ENCODE peak calls at places on chromosome 19, in seven cellular contexts. F is transverse colon, S is body of pancreas, I is heart left ventricle, E is thoracic aorta, U is tibial nerve, O is neural progenitor cell. T is an unnamed sample.

GRCh38 chr19:1992759-1993260 is 22.7 kb downstream of the BTBD2 start:
- DNase-seq in F (peak; percentile 33), S (no peak), U (no peak), E (no peak), O (peak; percentile 37), I (peak; percentile 6), T (peak; percentile 42)

GRCh38 chr19:7870571-7871279 is 3.5 kb downstream of the PRR36 start:
- DNase-seq in U (no peak), F (peak; percentile 67), O (peak; percentile 88), I (no peak), E (no peak), S (peak; percentile 69), T (peak; percentile 64)

GRCh38 chr19:2813235-2814160 is 6.2 kb upstream of the ZNF554 start:
- DNase-seq in I (no peak), O (no peak), S (no peak), U (no peak), F (no peak), E (no peak), T (no peak)

GRCh38 chr19:28497137-28497536 is 715.8 kb downstream of the UQCRFS1 start:
- DNase-seq in U (no peak), F (no peak), E (no peak), I (no peak), O (no peak), S (no peak), T (no peak)

GRCh38 chr19:10007811-10008211 is 2.5 kb downstream of the COL5A3 start:
- DNase-seq in S (no peak), I (peak; percentile 73), F (no peak), U (no peak), E (no peak), O (no peak), T (no peak)

GRCh38 chr19:51458899-51459592 is 792 bp upstream of the SIGLEC8 start:
- DNase-seq in S (no peak), F (no peak), O (no peak), E (no peak), I (no peak), U (no peak), T (no peak)

GRCh38 chr19:12295191-12295590 is 508 bp upstream of the ZNF44 start:
- DNase-seq in F (no peak), I (no peak), O (no peak), E (no peak), S (no peak), U (no peak), T (no peak)

GRCh38 chr19:1509589-1510441 is 3.0 kb downstream of the ADAMTSL5 start:
- DNase-seq in F (no peak), U (no peak), E (no peak), O (no peak), S (no peak), I (no peak), T (no peak)

GRCh38 chr19:35704218-35704617 is at the start of gene ZBTB32:
- DNase-seq in S (no peak), O (peak; percentile 80), E (no peak), U (no peak), F (peak; percentile 30), I (no peak), T (peak; percentile 59)

GRCh38 chr19:38389957-38390924 is 1.7 kb downstream of the SPRED3 start:
- DNase-seq in U (no peak), F (no peak), E (no peak), I (no peak), S (no peak), O (no peak), T (no peak)
- H3K4me3 ChIP-seq in U (no peak overlapping the region), F (no peak overlapping the region), E (peak overlapping the region; percentile 85), I (no peak overlapping the region), S (no peak overlapping the region), O (peak overlapping the region; percentile 75), T (no peak overlapping the region)

DNA sequence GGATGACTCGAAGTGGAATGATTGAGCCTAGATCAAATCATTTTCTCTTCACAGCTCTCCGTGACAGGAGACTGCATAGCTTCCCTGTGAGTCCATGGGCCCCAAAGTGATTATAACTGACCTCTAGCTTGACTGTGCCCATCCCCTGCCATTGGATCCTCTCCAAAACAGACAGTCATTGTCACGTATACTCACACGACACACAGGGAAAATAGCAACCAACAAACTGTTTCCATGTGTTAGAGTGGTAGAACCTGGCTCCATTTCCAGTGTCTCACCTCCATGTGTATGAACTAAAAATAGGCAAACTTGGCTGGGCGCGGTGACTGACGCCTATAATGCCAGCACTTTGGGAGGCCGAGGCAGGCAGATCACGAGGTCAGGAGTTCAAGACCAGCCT is 48.8 kb upstream of the NPAS1 start:
- DNase-seq in E (no peak), S (no peak), O (no peak), U (no peak), I (peak; percentile 74), F (no peak), T (no peak)
- H3K4me1 ChIP-seq in E (peaks cover 24% of the 10 kb centered on the region), S (peaks cover 15% of the 10 kb centered on the region), O (peaks cover 14% of the 10 kb centered on the region), U (peaks cover 67% of the 10 kb centered on the region), I (peaks cover 50% of the 10 kb centered on the region), F (peaks cover 17% of the 10 kb centered on the region), T (peaks cover 21% of the 10 kb centered on the region)

GRCh38 chr19:21422244-21422643 is 25.3 kb downstream of the ZNF493 start:
- DNase-seq in F (no peak), O (no peak), E (no peak), S (no peak), I (no peak), U (no peak), T (no peak)

DNA sequence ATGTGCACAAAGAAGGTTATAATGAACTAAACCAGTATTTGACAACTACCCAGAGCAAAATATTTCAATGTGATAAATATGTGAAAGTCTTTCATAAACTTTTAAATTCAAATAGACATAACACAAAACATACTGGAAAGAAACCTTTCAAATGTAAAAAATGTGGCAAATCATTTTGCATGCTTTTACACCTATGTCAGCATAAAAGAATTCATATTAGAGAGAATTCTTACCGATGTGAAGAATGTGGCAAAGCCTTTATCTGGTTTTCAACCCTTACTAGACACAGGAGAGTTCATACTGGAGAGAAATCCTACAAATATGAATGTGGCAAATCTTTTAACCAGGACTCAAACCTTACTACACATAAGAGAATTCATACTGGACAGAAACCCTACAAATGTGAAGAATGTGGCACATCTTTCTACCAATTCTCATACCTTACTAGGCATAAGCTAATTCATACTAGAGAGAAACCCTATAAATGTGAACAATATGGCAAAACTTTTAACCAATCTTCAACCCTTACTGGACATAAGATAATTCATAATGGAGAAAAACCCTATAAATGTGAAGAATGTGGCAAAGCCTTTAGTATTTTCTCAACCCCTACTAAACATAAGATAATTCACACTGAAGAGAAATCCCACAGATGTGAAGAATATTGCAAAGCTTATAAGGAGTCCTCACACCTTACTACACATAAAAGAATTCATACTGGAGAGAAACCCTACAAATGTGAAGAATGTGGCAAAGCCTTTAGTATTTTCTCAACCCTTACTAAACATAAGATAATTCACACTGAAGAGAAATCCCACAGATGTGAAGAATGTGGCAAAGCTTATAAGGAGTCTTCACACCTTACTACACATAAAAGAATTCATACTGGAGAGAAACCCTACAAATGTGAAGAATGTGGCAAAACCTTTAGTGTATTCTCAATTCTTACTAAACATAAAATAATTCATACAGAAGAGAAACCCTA is 26.4 kb downstream of the ZNF493 start:
- DNase-seq in E (no peak), I (no peak), U (no peak), O (no peak), F (no peak), S (no peak), T (no peak)
- H3K4me3 ChIP-seq in E (no peak overlapping the region), I (no peak overlapping the region), U (no peak overlapping the region), O (no peak overlapping the region), F (no peak overlapping the region), S (no peak overlapping the region), T (no peak overlapping the region)

GRCh38 chr19:54338521-54338920 is 441 bp downstream of the LILRA4 start:
- DNase-seq in E (no peak), O (no peak), S (no peak), U (no peak), F (no peak), I (no peak), T (no peak)
- H3K4me1 ChIP-seq in E (no peaks in the 10 kb centered on the region), O (no peaks in the 10 kb centered on the region), S (no peaks in the 10 kb centered on the region), U (no peaks in the 10 kb centered on the region), F (no peaks in the 10 kb centered on the region), I (peaks cover 19% of the 10 kb centered on the region), T (no peaks in the 10 kb centered on the region)

GRCh38 chr19:29873024-29873800 is 61.4 kb downstream of the CCNE1 start:
- DNase-seq in E (no peak), U (no peak), F (peak; percentile 49), O (peak; percentile 86), S (peak; percentile 53), I (no peak), T (no peak)

GRCh38 chr19:29872224-29872731 is 60.5 kb downstream of the CCNE1 start:
- DNase-seq in U (no peak), S (no peak), F (no peak), O (peak; percentile 81), E (no peak), I (no peak), T (no peak)

GRCh38 chr19:29876414-29876813 is 64.6 kb downstream of the CCNE1 start:
- DNase-seq in I (no peak), E (no peak), O (no peak), F (no peak), U (no peak), S (no peak), T (no peak)

GRCh38 chr19:29875931-29876330 is 64.1 kb downstream of the CCNE1 start:
- DNase-seq in I (no peak), O (no peak), S (no peak), F (no peak), E (no peak), U (no peak), T (no peak)

GRCh38 chr19:29873801-29874575 is 62.2 kb downstream of the CCNE1 start:
- DNase-seq in S (no peak), I (no peak), U (no peak), O (no peak), E (no peak), F (no peak), T (no peak)
- H3K4me3 ChIP-seq in S (no peak overlapping the region), I (peak overlapping the region; percentile 42), U (no peak overlapping the region), O (peak overlapping the region; percentile 64), E (peak overlapping the region; percentile 71), F (peak overlapping the region; percentile 48), T (no peak overlapping the region)

T was measured in mucosa of descending colon.